ENCODE peak calls at places on chromosomes 2 and 18, in seven cellular contexts. S, Q, J, G, P, O and B are unnamed samples.

GRCh38 chr18:58615150-58616132 is 13.4 kb downstream of the ALPK2 start:
- DNase-seq in S (no peak), O (no peak), P (peak), Q (no peak), J (no peak), G (no peak), B (no peak)

GRCh38 chr18:3596324-3597158 is 146.6 kb downstream of the TGIF1 start:
- DNase-seq in S (peak), Q (peak), P (peak), G (peak), O (peak), J (peak), B (peak)

GRCh38 chr2:79026061-79026460 is 559 bp downstream of the REG3G start:
- DNase-seq in G (no peak), O (no peak), Q (no peak), P (no peak), J (no peak), S (no peak), B (no peak)

GRCh38 chr2:68766378-68766845 is 31.8 kb downstream of the ARHGAP25 start:
- DNase-seq in O (peak), G (peak), J (peak), P (peak), S (no peak), Q (peak), B (peak)

GRCh38 chr2:23363831-23364230 is 21.1 kb upstream of the KLHL29 start:
- DNase-seq in O (no peak), P (no peak), G (no peak), S (no peak), J (no peak), Q (no peak), B (no peak)

GRCh38 chr18:74587446-74587845 is 10.2 kb upstream of the ZNF407 start:
- DNase-seq in G (no peak), P (no peak), S (no peak), J (no peak), O (no peak), Q (no peak), B (no peak)

GRCh38 chr2:133643822-133644221 is 75.6 kb upstream of the NCKAP5 start:
- DNase-seq in J (no peak), O (no peak), G (no peak), S (no peak), P (no peak), Q (no peak), B (no peak)

GRCh38 chr2:20443276-20443920 is 3.5 kb upstream of the RHOB start:
- DNase-seq in J (peak), P (peak), G (peak), O (peak), Q (no peak), S (no peak), B (peak)

GRCh38 chr18:22841840-22842239 is 91.3 kb upstream of the RBBP8 start:
- DNase-seq in Q (no peak), J (no peak), S (no peak), O (no peak), P (no peak), G (no peak), B (no peak)

GRCh38 chr2:132589060-132589765 is 80.8 kb downstream of the LYPD1 start:
- DNase-seq in O (no peak), S (no peak), Q (no peak), P (no peak), J (no peak), G (no peak), B (no peak)

GRCh38 chr2:188765522-188765921 is 208.7 kb upstream of the COL3A1 start:
- DNase-seq in Q (no peak), J (peak), O (peak), P (peak), G (no peak), S (no peak), B (no peak)

GRCh38 chr2:210556355-210556980 is at the start of gene CPS1:
- DNase-seq in Q (no peak), J (no peak), G (no peak), O (no peak), P (no peak), S (no peak), B (no peak)

GRCh38 chr2:15554525-15555218 is 6.5 kb downstream of the NBAS start:
- DNase-seq in O (no peak), Q (no peak), S (no peak), P (no peak), J (peak), G (no peak), B (no peak)

GRCh38 chr2:110642360-110642759 is 35.5 kb downstream of the BUB1 start:
- DNase-seq in J (no peak), Q (no peak), O (no peak), S (no peak), G (no peak), P (no peak), B (no peak)

DNA sequence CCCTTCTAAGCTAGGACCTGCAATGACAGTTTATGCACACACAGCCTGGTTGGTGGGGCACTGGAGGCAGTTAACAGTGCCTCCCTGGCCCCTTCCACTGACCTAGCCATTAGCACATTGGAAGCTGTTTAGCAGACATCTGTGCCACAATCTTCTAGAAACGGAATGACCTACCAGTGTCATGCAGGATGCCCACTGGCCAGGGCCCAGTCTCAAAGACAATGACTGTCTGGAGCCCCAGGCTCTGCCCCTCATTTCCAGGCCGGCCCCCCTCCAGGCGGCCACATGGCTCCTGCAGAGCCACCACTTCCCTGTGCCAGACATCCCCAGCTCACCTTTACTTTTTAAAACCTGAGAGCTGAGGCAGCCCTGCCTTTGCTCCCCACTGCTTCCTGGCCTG is 123.5 kb upstream of the CAPN13 start:
- DNase-seq in S (no peak), O (no peak), P (no peak), J (no peak), G (no peak), Q (no peak), B (no peak)
- H3K4me3 ChIP-seq in S (no peak), O (no peak), P (no peak), J (no peak), G (no peak), Q (no peak), B (no peak)

DNA sequence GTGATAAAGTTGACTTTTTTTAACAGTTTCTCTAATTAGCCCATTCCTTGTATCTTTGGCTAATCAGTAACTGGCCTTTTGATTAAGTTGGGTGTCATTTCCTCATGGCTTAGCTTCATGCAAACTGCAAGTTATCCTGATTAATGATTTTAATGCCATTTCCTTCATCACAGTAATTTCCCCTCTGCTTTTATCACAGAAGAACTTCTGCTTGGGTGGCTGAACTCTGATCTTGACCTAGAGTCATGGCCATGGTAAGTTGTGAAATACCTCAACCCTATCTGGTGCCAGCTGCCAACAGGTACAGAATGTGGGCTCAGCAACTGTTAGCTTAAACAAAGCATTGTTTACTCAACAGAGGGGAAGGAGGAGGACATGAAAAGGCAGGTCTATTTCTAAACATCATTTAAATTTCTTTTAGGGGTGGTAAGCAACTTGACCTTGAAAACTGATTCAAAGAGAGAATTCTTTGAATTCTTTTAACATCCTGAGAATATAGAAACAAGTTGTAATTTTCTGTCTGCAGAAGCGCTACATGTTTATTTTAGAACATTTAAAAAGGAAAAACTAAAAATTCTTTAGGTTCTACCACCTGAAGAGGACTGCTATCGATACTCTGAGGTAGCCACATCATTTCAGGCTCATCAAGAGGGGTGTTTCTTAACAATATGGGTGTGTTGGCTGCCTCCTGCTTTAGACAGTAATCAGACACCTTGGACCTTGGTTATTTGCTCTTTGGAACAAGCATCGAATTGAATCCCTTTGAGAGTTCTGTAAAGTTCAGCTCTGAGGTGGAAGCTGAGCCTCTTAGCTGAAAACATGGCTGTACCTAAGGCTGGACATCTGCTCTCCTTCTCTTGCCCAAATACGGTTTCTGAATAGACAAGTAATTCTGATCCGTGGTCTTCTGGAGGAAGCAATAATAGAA is 39.7 kb downstream of the ANXA4 start:
- DNase-seq in S (no peak), O (peak), J (no peak), P (no peak), G (no peak), Q (no peak), B (no peak)
- H3K27ac ChIP-seq in S (peak), O (peak), J (no peak), P (no peak), G (no peak), Q (no peak), B (no peak)

GRCh38 chr18:44791520-44791919 is 110.8 kb downstream of the SETBP1 start:
- DNase-seq in J (peak), Q (no peak), O (no peak), S (no peak), P (no peak), G (no peak), B (no peak)
- H3K4me3 ChIP-seq in J (no peak), Q (no peak), O (no peak), S (no peak), P (no peak), G (no peak), B (no peak)

GRCh38 chr2:128169497-128169896 is 78.5 kb downstream of the UGGT1 start:
- DNase-seq in P (no peak), J (peak), S (no peak), G (no peak), Q (no peak), O (peak), B (no peak)
- H3K27ac ChIP-seq in P (no peak), J (no peak), S (no peak), G (no peak), Q (no peak), O (peak), B (no peak)

GRCh38 chr2:143128681-143129580 is at the start of gene ARHGAP15:
- DNase-seq in G (no peak), J (no peak), Q (no peak), S (peak), O (no peak), P (peak), B (no peak)
- H3K4me3 ChIP-seq in G (no peak), J (no peak), Q (no peak), S (peak), O (no peak), P (peak), B (no peak)